ENCODE peak calls at places on chromosomes 1 and 21, in four cellular contexts. Y is GM12878, G is K562, D is HepG2. T is an unnamed sample.

GRCh38 chr1:151157067-151157531 is 650 bp downstream of the TNFAIP8L2 start:
- DNase-seq in Y (no peak), G (no peak), D (no peak), T (no peak)

GRCh38 chr1:19219451-19219850 is 9.4 kb upstream of the UBR4 start:
- DNase-seq in Y (no peak), G (no peak), D (no peak), T (no peak)

GRCh38 chr1:2318294-2319278 is 72.8 kb downstream of the MORN1 start:
- DNase-seq in Y (no peak), G (no peak), D (no peak), T (no peak)

GRCh38 chr1:178283409-178283808 is 189.5 kb downstream of the RASAL2 start:
- DNase-seq in Y (no peak), G (no peak), D (no peak), T (no peak)

GRCh38 chr21:26117324-26117971 is 53.1 kb downstream of the APP start:
- DNase-seq in Y (no peak), G (no peak), D (no peak), T (no peak)

GRCh38 chr1:202270871-202271326 is 70.8 kb downstream of the UBE2T start:
- DNase-seq in Y (no peak), G (no peak), D (no peak), T (no peak)

GRCh38 chr1:110187139-110187890 is 22.8 kb upstream of the KCNC4 start:
- DNase-seq in Y (no peak), G (no peak), D (no peak), T (no peak)

GRCh38 chr1:44168520-44169098 is 27.2 kb upstream of the KLF18 start:
- DNase-seq in Y (no peak), G (no peak), D (no peak), T (no peak)

GRCh38 chr1:219027161-219027673 is 146.5 kb upstream of the LYPLAL1 start:
- DNase-seq in Y (no peak), G (no peak), D (no peak), T (no peak)

GRCh38 chr1:3482590-3482899 is 28.1 kb downstream of the ARHGEF16 start:
- DNase-seq in Y (no peak), G (no peak), D (no peak), T (no peak)

GRCh38 chr1:24289937-24290595 is 29.1 kb upstream of the GRHL3 start:
- DNase-seq in Y (no peak), G (no peak), D (no peak), T (peak)

GRCh38 chr1:36523850-36524249 is 41.1 kb upstream of the CSF3R start:
- DNase-seq in Y (no peak), G (no peak), D (no peak), T (no peak)

GRCh38 chr1:91278754-91279153 is 125.9 kb downstream of the HFM1 start:
- DNase-seq in Y (no peak), G (peak), D (peak), T (peak)

GRCh38 chr21:36330904-36331303 is 10.9 kb downstream of the MORC3 start:
- DNase-seq in Y (peak), G (peak), D (peak), T (peak)

GRCh38 chr1:111507411-111508201 is 4.2 kb upstream of the ADORA3 start:
- DNase-seq in Y (peak), G (peak), D (peak), T (peak)

GRCh38 chr1:50332941-50333594 is 90.2 kb downstream of the DMRTA2 start:
- DNase-seq in Y (no peak), G (peak), D (peak), T (peak)

GRCh38 chr1:75632350-75632949 is 21.5 kb upstream of the SLC44A5 start:
- DNase-seq in Y (no peak), G (peak), D (peak), T (peak)

GRCh38 chr1:35320937-35321336 is 52.4 kb downstream of the ZMYM4 start:
- DNase-seq in Y (no peak), G (no peak), D (no peak), T (no peak)

GRCh38 chr1:245332513-245332912 is 177.7 kb downstream of the KIF26B start:
- DNase-seq in Y (no peak), G (no peak), D (no peak), T (no peak)

GRCh38 chr1:109161836-109162606 is 48.1 kb downstream of the ELAPOR1 start:
- DNase-seq in Y (peak), G (no peak), D (no peak), T (no peak)

GRCh38 chr21:38661296-38662223 is 144.2 kb upstream of the ETS2 start:
- DNase-seq in Y (no peak), G (no peak), D (no peak), T (peak)

GRCh38 chr21:36803801-36804452 is 105.0 kb downstream of the SIM2 start:
- DNase-seq in Y (no peak), G (no peak), D (no peak), T (no peak)

GRCh38 chr1:27109103-27109822 is 45.7 kb downstream of the SLC9A1 start:
- DNase-seq in Y (no peak), G (peak), D (peak), T (no peak)

GRCh38 chr1:36154765-36155559 is 998 bp upstream of the MAP7D1 start:
- DNase-seq in Y (no peak), G (no peak), D (no peak), T (peak)

GRCh38 chr1:45359882-45360513 is 19.8 kb upstream of the MUTYH start:
- DNase-seq in Y (no peak), G (peak), D (peak), T (peak)

GRCh38 chr1:159749630-159750029 is 31.1 kb upstream of the DUSP23 start:
- DNase-seq in Y (no peak), G (no peak), D (no peak), T (no peak)
- TF ChIP-seq SMC3 in Y (no peak), G (no peak), D (no peak), T (no peak)

GRCh38 chr1:198495635-198496034 is 44.8 kb downstream of the ATP6V1G3 start:
- DNase-seq in Y (no peak), G (no peak), D (no peak), T (no peak)
- TF ChIP-seq YY1 in Y (no peak), G (no peak), D (no peak), T (no peak)

DNA sequence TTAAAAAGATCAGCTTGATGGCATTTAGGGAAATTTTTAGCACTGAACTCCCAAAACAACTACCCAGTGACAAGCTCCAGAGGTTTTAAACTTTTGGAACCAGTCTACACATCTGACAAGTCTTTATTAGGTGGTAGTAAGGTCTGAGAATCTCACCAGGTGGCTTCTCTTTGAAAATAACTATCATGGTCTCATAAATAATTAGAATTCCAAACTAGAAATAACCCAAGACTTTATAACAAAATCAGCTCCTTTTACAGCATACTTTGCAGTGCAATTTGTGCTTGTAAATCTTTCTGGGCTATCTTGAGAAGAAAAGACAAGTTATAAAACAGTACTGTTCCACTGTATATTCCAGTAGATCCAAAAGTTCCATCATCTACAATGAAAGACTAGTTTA is 108.7 kb downstream of the LTN1 start:
- DNase-seq in Y (no peak), G (peak), D (no peak), T (no peak)
- TF ChIP-seq SMC3 in Y (no peak), G (no peak), D (no peak), T (no peak)

DNA sequence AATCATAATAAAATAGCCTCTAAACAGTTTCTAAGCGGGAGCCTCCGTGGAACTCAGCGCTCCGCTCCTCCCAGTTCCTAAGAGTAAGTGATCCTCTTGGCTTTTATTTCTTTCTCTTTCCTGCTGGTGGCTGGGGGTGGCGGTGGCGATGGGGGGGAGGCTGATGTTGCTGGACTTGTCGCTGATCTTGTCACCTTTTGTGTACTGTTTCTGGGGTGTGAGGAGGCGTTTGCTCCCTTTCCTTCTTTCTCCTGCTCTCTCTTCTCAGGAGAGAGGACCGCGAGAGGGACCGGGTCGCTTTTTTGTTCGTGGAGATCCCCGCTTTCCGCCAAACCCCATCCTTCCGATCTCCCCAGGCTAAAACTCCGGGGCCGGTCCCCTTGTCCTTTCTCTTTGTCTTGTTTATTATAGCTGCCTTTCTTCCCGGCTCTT is 882 bp downstream of the PROX1 start:
- DNase-seq in Y (no peak), G (no peak), D (no peak), T (peak)
- TF ChIP-seq YY1 in Y (no peak), G (no peak), D (no peak), T (no peak)

DNA sequence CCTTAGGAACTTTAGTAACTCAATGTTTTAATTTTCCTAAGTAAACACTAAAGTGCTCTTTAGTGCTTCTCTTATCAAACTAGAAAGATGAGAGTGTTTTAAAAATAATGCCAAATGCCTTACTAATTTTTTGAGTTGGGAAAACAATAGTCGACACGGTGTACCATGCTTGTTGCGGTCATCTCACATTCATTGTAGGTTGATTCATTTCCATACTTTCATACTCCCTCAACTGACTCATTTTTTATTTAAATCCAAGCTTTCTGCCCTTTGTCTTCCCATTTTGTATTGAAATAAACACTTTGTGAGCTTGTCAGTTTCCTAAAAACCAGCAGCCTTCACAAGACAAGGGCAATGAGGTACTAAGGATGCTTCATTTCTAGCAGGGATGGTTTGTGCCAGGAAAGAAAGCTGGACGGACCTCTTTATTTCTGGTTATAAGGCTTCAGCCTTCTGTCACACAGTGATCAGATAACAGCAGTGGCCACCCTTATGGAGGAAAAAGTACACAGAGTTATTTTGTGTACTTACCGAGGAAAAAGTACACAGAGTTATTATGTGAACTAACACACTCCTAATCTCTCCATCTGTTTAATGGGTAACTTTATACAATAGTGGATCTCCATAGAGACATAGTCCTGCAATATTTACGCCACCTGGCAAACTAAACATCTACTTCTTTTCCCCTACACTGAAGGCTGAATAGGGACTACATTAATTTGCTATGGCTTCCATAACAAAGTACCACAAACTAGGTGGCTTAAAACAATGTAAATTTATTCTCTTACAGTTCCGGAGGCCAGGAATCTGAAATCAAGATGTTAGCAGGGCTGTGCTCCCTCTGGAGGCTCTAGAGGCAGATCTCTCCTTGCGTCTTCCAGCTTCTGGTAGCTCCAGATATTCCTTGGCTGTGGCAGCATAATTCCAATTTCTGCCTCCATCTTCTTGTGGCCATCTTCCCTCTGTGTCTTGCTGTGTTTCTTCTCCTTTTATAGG is 13.0 kb upstream of the CCDC190 start:
- DNase-seq in Y (no peak), G (no peak), D (peak), T (no peak)
- TF ChIP-seq SMC3 in Y (no peak), G (no peak), D (no peak), T (no peak)

GRCh38 chr1:25993197-25993951 is 4.5 kb downstream of the PAFAH2 start:
- DNase-seq in Y (no peak), G (peak), D (no peak), T (no peak)
- TF ChIP-seq YY1 in Y (no peak), G (no peak), D (no peak), T (no peak)

GRCh38 chr1:226702957-226703831 is 35.9 kb downstream of the ITPKB start:
- DNase-seq in Y (no peak), G (peak), D (no peak), T (peak)
- TF ChIP-seq SMC3 in Y (no peak), G (no peak), D (no peak), T (no peak)

GRCh38 chr1:94069649-94070285 is 51.2 kb downstream of the ABCA4 start:
- DNase-seq in Y (no peak), G (no peak), D (no peak), T (no peak)
- TF ChIP-seq YY1 in Y (no peak), G (no peak), D (no peak), T (no peak)

T was measured in SK-N-SH.